ENCODE peak calls at places on chromosomes 7 and 10, in nine cellular contexts. O is cardiac muscle cell, N is H1, F is PC-3, T is right lobe of liver, C is pancreas, Y is MM.1S, K is SK-N-SH, L is hepatocyte. P is an unnamed sample.

GRCh38 chr10:59706851-59707797 is 2.5 kb downstream of the SLC16A9 start:
- DNase-seq in L (no peak), O (no peak), K (no peak), Y (no peak), N (no peak), F (no peak), C (no peak), T (no peak), P (no peak)

GRCh38 chr7:92133133-92133736 is 1.0 kb downstream of the CYP51A1 start:
- DNase-seq in T (no peak), O (no peak), C (no peak), Y (no peak), K (no peak), F (no peak), N (no peak), L (no peak), P (no peak)

GRCh38 chr10:111954364-111954763 is 229.2 kb downstream of the GPAM start:
- DNase-seq in K (peak; percentile 32), F (no peak), T (no peak), O (no peak), Y (no peak), C (no peak), N (no peak), L (no peak), P (no peak)

GRCh38 chr7:101488826-101489572 is 126.3 kb downstream of the COL26A1 start:
- DNase-seq in C (no peak), O (no peak), Y (no peak), K (no peak), L (peak; percentile 48), T (no peak), F (peak; percentile 63), N (no peak), P (no peak)

GRCh38 chr7:104017001-104017400 is 27.5 kb upstream of the RELN start:
- DNase-seq in K (no peak), Y (no peak), O (no peak), T (no peak), N (no peak), C (no peak), F (no peak), L (no peak), P (no peak)

GRCh38 chr7:142554555-142555532 is 194.4 kb upstream of the PRSS1 start:
- DNase-seq in L (no peak), O (no peak), F (no peak), Y (no peak), T (no peak), C (no peak), K (no peak), N (no peak), P (no peak)

GRCh38 chr10:76547352-76547972 is 1090.1 kb downstream of the KCNMA1 start:
- DNase-seq in L (peak; percentile 92), Y (peak; percentile 76), K (peak; percentile 60), O (peak; percentile 91), T (peak; percentile 72), F (peak; percentile 100), N (peak; percentile 86), C (peak; percentile 84), P (peak; percentile 79)

GRCh38 chr7:41742619-41743018 is 39.7 kb upstream of the INHBA start:
- DNase-seq in T (no peak), C (no peak), O (no peak), F (no peak), N (no peak), L (no peak), K (no peak), Y (no peak), P (no peak)

GRCh38 chr10:16612148-16612742 is 90.6 kb upstream of the C1QL3 start:
- DNase-seq in L (peak; percentile 60), O (peak; percentile 75), Y (peak; percentile 63), C (no peak), T (no peak), K (no peak), F (peak; percentile 16), N (no peak), P (peak; percentile 25)

GRCh38 chr10:80472234-80473095 is 18.4 kb downstream of the TSPAN14 start:
- DNase-seq in K (no peak), O (no peak), C (no peak), Y (no peak), T (no peak), L (no peak), N (no peak), F (no peak), P (peak; percentile 90)

GRCh38 chr7:25985196-25985595 is 166.8 kb upstream of the NFE2L3 start:
- DNase-seq in O (no peak), F (no peak), N (no peak), T (no peak), L (no peak), K (no peak), Y (no peak), C (no peak), P (no peak)

GRCh38 chr10:121437596-121437995 is 160.6 kb downstream of the FGFR2 start:
- DNase-seq in K (peak; percentile 54), C (no peak), T (no peak), L (peak; percentile 37), F (no peak), N (no peak), Y (no peak), O (peak; percentile 56), P (no peak)

GRCh38 chr7:88792361-88792760 is 3.2 kb downstream of the TEX47 start:
- DNase-seq in Y (no peak), N (no peak), F (no peak), T (no peak), L (no peak), O (no peak), K (no peak), C (no peak), P (no peak)

GRCh38 chr10:4034907-4035581 is 250.0 kb upstream of the KLF6 start:
- DNase-seq in F (no peak), N (no peak), K (no peak), C (no peak), Y (no peak), T (no peak), O (no peak), L (peak; percentile 27), P (no peak)

GRCh38 chr10:119502618-119503155 is 39.8 kb downstream of the RGS10 start:
- DNase-seq in F (no peak), N (no peak), C (no peak), L (no peak), T (no peak), K (no peak), O (no peak), Y (no peak), P (no peak)

GRCh38 chr7:128726673-128727072 is 12.5 kb upstream of the CALU start:
- DNase-seq in L (no peak), O (no peak), F (no peak), C (no peak), Y (no peak), K (no peak), N (peak; percentile 7), T (no peak), P (no peak)

GRCh38 chr10:15084502-15084922 is 4.1 kb downstream of the ACBD7 start:
- DNase-seq in O (peak; percentile 14), Y (peak; percentile 81), C (peak; percentile 47), K (no peak), T (no peak), L (peak; percentile 51), F (peak; percentile 90), N (no peak), P (peak; percentile 89)

GRCh38 chr10:71290331-71290730 is 28.7 kb upstream of the SLC29A3 start:
- DNase-seq in K (no peak), O (no peak), N (no peak), F (no peak), L (no peak), C (no peak), Y (no peak), T (no peak), P (no peak)

GRCh38 chr10:13739178-13739577 is 152.4 kb downstream of the PRPF18 start:
- DNase-seq in T (no peak), L (no peak), N (no peak), O (no peak), Y (no peak), F (no peak), C (no peak), K (no peak), P (no peak)
- H3K27ac ChIP-seq in T (no peak overlapping the region), L (no peak overlapping the region), N (no peak overlapping the region), O (no peak overlapping the region), Y (no peak overlapping the region), F (no peak overlapping the region), C (no peak overlapping the region), K (no peak overlapping the region), P (no peak overlapping the region)

GRCh38 chr10:132634241-132634946 is 96.8 kb downstream of the INPP5A start:
- DNase-seq in T (no peak), N (no peak), Y (no peak), O (no peak), K (no peak), C (no peak), L (no peak), F (peak; percentile 13), P (no peak)
- TF ChIP-seq CTCF in T (no peak), N (peak; percentile 55), Y (no peak), O (peak; percentile 6), K (no peak), C (no peak), L (no peak), F (peak; percentile 40), P (no peak)

DNA sequence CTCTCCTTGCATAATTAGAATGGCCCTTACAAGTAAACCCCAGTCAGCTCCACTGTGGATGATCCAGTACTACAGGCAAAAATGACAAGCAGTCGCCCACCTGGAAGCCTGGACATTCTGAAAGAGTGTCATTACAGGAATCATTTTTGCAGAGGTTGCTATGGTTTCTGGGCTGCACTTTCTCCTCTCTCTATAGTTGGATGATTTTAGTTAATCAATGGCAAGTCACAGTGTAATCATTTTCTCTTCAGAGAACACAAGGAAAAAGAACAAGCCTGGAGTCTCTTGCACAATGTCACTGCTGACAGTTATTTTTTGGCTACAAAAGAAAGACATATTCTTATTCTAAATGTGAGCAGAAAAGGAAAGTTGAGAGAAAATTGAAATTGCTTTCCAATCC is 102.9 kb upstream of the MYO3A start:
- DNase-seq in C (no peak), T (no peak), F (no peak), O (no peak), N (no peak), L (no peak), K (no peak), Y (no peak), P (no peak)
- H3K27ac ChIP-seq in C (no peak overlapping the region), T (no peak overlapping the region), F (no peak overlapping the region), O (no peak overlapping the region), N (no peak overlapping the region), L (no peak overlapping the region), K (no peak overlapping the region), Y (no peak overlapping the region), P (no peak overlapping the region)

DNA sequence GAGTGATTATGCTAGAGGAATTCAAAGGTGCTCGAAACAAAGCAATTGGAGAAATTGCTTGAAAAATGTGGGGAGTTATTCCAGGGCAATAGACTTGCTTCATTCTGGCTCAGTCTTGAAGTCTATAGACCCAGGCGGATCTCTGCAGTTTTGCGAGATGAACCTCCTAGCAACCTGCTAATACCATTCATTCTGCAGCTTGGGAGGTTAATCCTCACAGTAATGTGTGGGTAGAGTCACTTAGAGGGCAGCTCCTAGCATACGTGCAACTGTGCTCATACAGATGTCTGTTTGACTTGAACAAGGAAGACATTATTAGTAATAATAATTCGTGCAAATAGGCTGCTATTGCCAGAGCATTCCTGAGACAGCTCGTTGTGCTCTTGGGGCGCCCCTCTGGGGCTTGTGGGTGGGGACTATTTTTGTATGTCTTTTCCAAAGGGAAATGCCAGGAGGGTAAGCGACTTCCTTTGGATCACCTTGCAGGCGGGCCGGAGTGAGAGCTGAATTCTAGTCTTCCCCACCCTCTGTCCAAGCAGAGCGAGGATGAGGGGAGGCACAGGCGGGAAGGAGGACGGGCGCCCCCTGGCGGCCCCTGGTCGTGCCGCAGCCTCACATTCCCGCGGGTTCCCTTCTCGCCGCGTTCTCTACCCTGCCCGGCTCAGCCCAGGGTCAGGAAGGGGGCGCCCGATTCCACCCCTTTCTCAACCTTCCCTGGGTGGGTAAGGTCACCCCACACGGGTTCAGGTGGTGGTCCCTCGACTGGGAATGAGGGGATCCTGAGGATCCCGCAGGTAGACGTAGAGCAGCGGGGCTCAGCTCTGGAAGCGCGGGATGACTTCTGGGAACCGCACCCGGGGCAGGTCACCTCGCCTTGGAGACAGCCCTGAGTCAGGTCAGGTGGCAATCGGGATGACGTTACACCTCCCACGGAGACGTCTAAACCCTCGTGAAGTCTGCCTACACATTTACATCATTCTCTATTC is 241.5 kb downstream of the PHTF2 start:
- DNase-seq in T (peak; percentile 35), K (no peak), L (no peak), O (no peak), Y (no peak), N (peak; percentile 95), F (no peak), C (peak; percentile 20), P (peak; percentile 25)
- TF ChIP-seq CTCF in T (peak; percentile 58), K (peak; percentile 16), L (no peak), O (peak; percentile 58), Y (no peak), N (peak; percentile 95), F (peak; percentile 58), C (peak; percentile 47), P (peak; percentile 75)

P was measured in RWPE1.